ENCODE peak calls at places on chromosomes 11 and 22, in six cellular contexts. S is tibial nerve, P is heart left ventricle, F is HCT116, M is IMR-90, C is stomach. T is an unnamed sample.

GRCh38 chr22:19378362-19378711 is 53.2 kb downstream of the HIRA start:
- DNase-seq in S (no peak), C (no peak), P (no peak), F (no peak), M (no peak), T (no peak)

GRCh38 chr11:16603890-16604783 is 134.3 kb upstream of the C11orf58 start:
- DNase-seq in C (peak; percentile 35), P (peak; percentile 80), F (no peak), M (peak; percentile 58), S (peak; percentile 43), T (peak; percentile 72)

GRCh38 chr11:10693509-10694071 is at the start of gene IRAG1:
- DNase-seq in S (peak; percentile 24), F (no peak), C (peak; percentile 38), M (peak; percentile 78), P (peak; percentile 83), T (peak; percentile 67)

GRCh38 chr11:112610996-112611795 is 350.0 kb upstream of the NCAM1 start:
- DNase-seq in S (no peak), F (no peak), M (no peak), C (no peak), P (no peak), T (no peak)

GRCh38 chr11:36631704-36632287 is 33.8 kb upstream of the RAG2 start:
- DNase-seq in S (no peak), P (no peak), F (no peak), C (no peak), M (no peak), T (peak; percentile 16)

GRCh38 chr11:76666830-76667229 is 3.7 kb downstream of the LRRC32 start:
- DNase-seq in S (no peak), C (no peak), F (no peak), M (no peak), P (no peak), T (no peak)

GRCh38 chr11:130295657-130296056 is 19.1 kb downstream of the ZBTB44 start:
- DNase-seq in M (no peak), S (no peak), F (no peak), C (no peak), P (no peak), T (no peak)

GRCh38 chr11:68683086-68683951 is 1.0 kb upstream of the GAL start:
- DNase-seq in F (no peak), M (no peak), S (no peak), C (no peak), P (no peak), T (no peak)

GRCh38 chr11:131284041-131284440 is 86.4 kb upstream of the NTM start:
- DNase-seq in C (no peak), M (no peak), P (no peak), S (no peak), F (no peak), T (no peak)

GRCh38 chr11:8646873-8647272 is 35.6 kb downstream of the TRIM66 start:
- DNase-seq in M (no peak), C (no peak), P (no peak), S (no peak), F (no peak), T (no peak)

DNA sequence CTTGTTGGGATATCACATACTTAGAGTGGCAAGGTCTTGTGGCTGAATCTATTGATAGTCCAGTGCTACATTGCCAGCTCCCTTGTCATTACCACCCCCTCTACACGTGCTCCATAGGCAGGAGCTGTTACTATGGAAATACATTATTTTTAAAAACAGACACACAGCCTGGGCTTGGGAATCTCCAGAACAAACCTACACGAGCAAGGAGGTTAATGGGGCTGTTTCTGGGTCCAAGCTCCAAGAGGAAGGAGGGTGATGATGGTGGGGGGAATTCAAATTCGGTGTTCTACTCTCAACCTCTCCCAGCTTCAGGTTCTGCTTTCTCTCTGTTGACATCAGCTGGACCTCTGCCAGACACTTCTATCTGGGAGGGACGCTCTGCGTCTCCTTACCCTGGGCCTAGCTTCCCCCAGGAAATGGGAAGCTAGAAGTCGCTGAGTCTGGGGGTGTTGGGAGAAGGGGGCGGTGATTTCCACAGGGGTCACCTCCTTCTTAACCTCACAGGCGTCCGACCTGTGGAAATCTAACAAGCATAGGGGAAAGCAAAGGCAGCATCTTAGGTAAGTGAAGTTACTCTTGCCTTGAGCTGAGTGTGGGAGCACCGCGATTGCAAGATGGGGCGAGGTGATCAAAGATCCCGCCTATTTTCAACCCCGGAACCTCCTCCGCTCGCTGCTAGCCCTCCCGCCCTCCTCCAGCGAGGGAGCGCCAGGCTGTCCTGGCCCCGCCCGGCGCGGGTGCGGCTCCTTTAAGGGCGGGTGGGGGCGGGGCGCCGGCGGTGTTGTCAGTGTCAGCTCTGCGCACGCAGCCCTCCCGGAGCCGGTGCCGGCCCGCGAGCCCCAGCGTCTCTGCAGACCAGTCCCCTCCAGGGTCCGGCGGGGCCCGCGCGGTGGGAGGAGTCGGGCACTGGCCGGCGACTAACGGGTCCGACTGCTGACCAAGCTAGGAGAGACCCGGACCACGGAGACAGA is at the start of gene C2CD2L:
- DNase-seq in M (peak; percentile 83), S (peak; percentile 88), P (peak; percentile 94), F (peak; percentile 72), C (peak; percentile 92), T (peak; percentile 93)
- TF ChIP-seq POLR2A in M (no peak), S (no peak), P (no peak), F (no peak), C (no peak), T (no peak)

GRCh38 chr11:122731500-122731913 is 76.0 kb downstream of the UBASH3B start:
- DNase-seq in F (no peak), S (no peak), P (no peak), M (peak; percentile 97), C (no peak), T (no peak)

GRCh38 chr11:122733301-122733686 is 77.8 kb downstream of the UBASH3B start:
- DNase-seq in P (no peak), C (no peak), F (no peak), M (peak; percentile 92), S (peak; percentile 32), T (no peak)

GRCh38 chr11:122727101-122727929 is 71.8 kb downstream of the UBASH3B start:
- DNase-seq in M (no peak), C (no peak), F (no peak), P (no peak), S (no peak), T (no peak)

GRCh38 chr11:122732342-122733300 is 77.1 kb downstream of the UBASH3B start:
- DNase-seq in M (no peak), P (no peak), F (no peak), S (no peak), C (no peak), T (no peak)

DNA sequence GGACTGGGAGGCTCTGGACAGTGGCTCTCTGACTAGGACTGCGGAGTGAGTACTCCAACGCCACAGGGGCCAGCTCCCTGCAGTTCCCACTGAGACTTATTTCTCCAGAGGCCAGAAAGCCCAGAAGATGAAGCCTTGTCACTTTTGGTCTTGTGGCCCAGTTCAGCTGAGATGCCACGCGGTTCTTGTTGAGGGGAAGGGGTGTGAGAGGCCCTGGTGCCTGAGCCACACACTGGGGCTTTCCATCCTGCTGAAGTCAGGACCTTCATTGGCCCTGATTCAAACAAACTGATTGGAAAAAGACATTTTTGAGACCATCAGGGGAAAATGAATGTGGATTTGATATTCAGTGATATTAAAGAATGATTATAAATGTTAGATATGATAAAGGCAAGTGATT is 73.6 kb downstream of the UBASH3B start:
- DNase-seq in C (no peak), F (no peak), S (no peak), M (no peak), P (no peak), T (no peak)
- H3K4me1 ChIP-seq in C (peaks cover 15% of the 10 kb centered on the region), F (no peaks in the 10 kb centered on the region), S (peaks cover 9% of the 10 kb centered on the region), M (peaks cover 23% of the 10 kb centered on the region), P (peaks cover 54% of the 10 kb centered on the region), T (no peaks in the 10 kb centered on the region)

DNA sequence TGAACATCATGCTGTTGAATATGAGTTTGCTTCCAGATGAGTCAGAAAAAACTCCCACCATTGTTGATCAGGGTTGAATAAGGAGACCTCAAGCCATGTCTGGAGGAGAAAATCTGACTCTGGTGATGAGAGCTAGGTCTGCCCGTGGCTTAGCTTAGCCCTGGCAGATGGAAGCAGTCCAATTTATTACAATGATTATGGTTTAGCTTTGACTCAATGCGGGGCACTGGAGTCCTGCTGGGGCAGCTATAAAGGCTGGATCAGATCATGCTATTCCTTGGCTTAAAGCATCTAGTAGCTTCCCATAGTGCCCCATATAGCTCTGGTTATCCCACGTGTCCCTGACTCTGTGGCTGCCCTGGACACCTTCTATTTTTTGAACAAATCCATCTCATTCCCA is 506.5 kb downstream of the MN1 start:
- DNase-seq in C (no peak), F (no peak), M (no peak), S (no peak), P (no peak), T (no peak)
- H3K27me3 ChIP-seq in C (no peaks in the 10 kb centered on the region), F (peaks cover 74% of the 10 kb centered on the region), M (peaks cover 42% of the 10 kb centered on the region), S (no peaks in the 10 kb centered on the region), P (peaks cover 21% of the 10 kb centered on the region), T (no peaks in the 10 kb centered on the region)

GRCh38 chr22:50628543-50629134 is 687 bp upstream of the ARSA start:
- DNase-seq in P (no peak), S (no peak), F (no peak), M (no peak), C (peak; percentile 21), T (no peak)

GRCh38 chr22:50626856-50627451 is 998 bp downstream of the ARSA start:
- DNase-seq in F (no peak), S (no peak), M (no peak), P (no peak), C (peak; percentile 28), T (no peak)

GRCh38 chr22:50626314-50626855 is 1.6 kb downstream of the ARSA start:
- DNase-seq in F (no peak), S (no peak), M (no peak), P (no peak), C (peak; percentile 24), T (no peak)

GRCh38 chr22:50627452-50627913 is 469 bp downstream of the ARSA start:
- DNase-seq in P (no peak), M (no peak), C (peak; percentile 28), F (no peak), S (no peak), T (no peak)

GRCh38 chr22:50627914-50628542 is at the start of gene ARSA:
- DNase-seq in M (peak; percentile 81), F (no peak), P (peak; percentile 94), S (peak; percentile 47), C (peak; percentile 82), T (peak; percentile 88)
- TF ChIP-seq POLR2A in M (no peak), F (peak; percentile 60), P (no peak), S (no peak), C (no peak), T (no peak)

GRCh38 chr11:829116-829945 is 1.6 kb downstream of the CRACR2B start:
- DNase-seq in F (no peak), S (no peak), C (peak; percentile 64), M (no peak), P (no peak), T (no peak)
- H3K4me1 ChIP-seq in F (peaks cover 57% of the 10 kb centered on the region), S (peaks cover 74% of the 10 kb centered on the region), C (peaks cover 96% of the 10 kb centered on the region), M (peaks cover 29% of the 10 kb centered on the region), P (peaks cover 78% of the 10 kb centered on the region), T (peaks cover 41% of the 10 kb centered on the region)

GRCh38 chr11:62851807-62852522 is 12.6 kb upstream of the WDR74 start:
- DNase-seq in F (no peak), M (no peak), P (no peak), S (no peak), C (no peak), T (no peak)
- H3K27me3 ChIP-seq in F (no peaks in the 10 kb centered on the region), M (no peaks in the 10 kb centered on the region), P (no peaks in the 10 kb centered on the region), S (no peaks in the 10 kb centered on the region), C (no peaks in the 10 kb centered on the region), T (no peaks in the 10 kb centered on the region)

T was measured in testis.